ENCODE peak calls at places on chromosomes 5 and 9, in six cellular contexts. One of them, this sample, is unnamed. For H3K27me3, the result is how much of the 10 kb centered on the place peaks cover.

GRCh38 chr5:1252681-1253080 is 27.5 kb downstream of the SLC6A18 start:
- DNase-seq in body of pancreas: no peak
- DNase-seq in HCT116: no peak
- DNase-seq in trophoblast cell: no peak
- DNase-seq in stomach: no peak
- DNase-seq in cardiac muscle cell: no peak
- DNase-seq in this sample: no peak

GRCh38 chr9:131657456-131657855 is 82.4 kb downstream of the RAPGEF1 start:
- DNase-seq in body of pancreas: peak
- DNase-seq in HCT116: no peak
- DNase-seq in trophoblast cell: no peak
- DNase-seq in stomach: no peak
- DNase-seq in cardiac muscle cell: no peak
- DNase-seq in this sample: no peak

GRCh38 chr5:154487541-154487940 is 9.5 kb upstream of the HAND1 start:
- DNase-seq in body of pancreas: no peak
- DNase-seq in HCT116: no peak
- DNase-seq in trophoblast cell: no peak
- DNase-seq in stomach: no peak
- DNase-seq in cardiac muscle cell: no peak
- DNase-seq in this sample: no peak

GRCh38 chr9:131500939-131501541 is 1.7 kb upstream of the POMT1 start:
- DNase-seq in body of pancreas: no peak
- DNase-seq in HCT116: no peak
- DNase-seq in trophoblast cell: peak
- DNase-seq in stomach: no peak
- DNase-seq in cardiac muscle cell: no peak
- DNase-seq in this sample: peak

GRCh38 chr5:81506900-81507588 is 113.1 kb upstream of the ACOT12 start:
- DNase-seq in body of pancreas: peak
- DNase-seq in HCT116: peak
- DNase-seq in trophoblast cell: peak
- DNase-seq in stomach: peak
- DNase-seq in cardiac muscle cell: peak
- DNase-seq in this sample: peak

GRCh38 chr9:24071736-24072135 is 245.7 kb upstream of the ELAVL2 start:
- DNase-seq in body of pancreas: no peak
- DNase-seq in HCT116: no peak
- DNase-seq in trophoblast cell: no peak
- DNase-seq in stomach: no peak
- DNase-seq in cardiac muscle cell: no peak
- DNase-seq in this sample: no peak

GRCh38 chr5:151023047-151023615 is 2.7 kb downstream of the GPX3 start:
- DNase-seq in body of pancreas: peak
- DNase-seq in HCT116: no peak
- DNase-seq in trophoblast cell: no peak
- DNase-seq in stomach: peak
- DNase-seq in cardiac muscle cell: no peak
- DNase-seq in this sample: no peak

GRCh38 chr9:99809586-99810357 is 11.9 kb upstream of the NR4A3 start:
- DNase-seq in body of pancreas: no peak
- DNase-seq in HCT116: no peak
- DNase-seq in trophoblast cell: no peak
- DNase-seq in stomach: no peak
- DNase-seq in cardiac muscle cell: no peak
- DNase-seq in this sample: no peak

GRCh38 chr9:108056083-108056804 is 566.7 kb upstream of the KLF4 start:
- DNase-seq in body of pancreas: no peak
- DNase-seq in HCT116: no peak
- DNase-seq in trophoblast cell: no peak
- DNase-seq in stomach: no peak
- DNase-seq in cardiac muscle cell: no peak
- DNase-seq in this sample: peak

GRCh38 chr5:138438724-138439536 is at the start of gene REEP2:
- DNase-seq in body of pancreas: peak
- DNase-seq in HCT116: no peak
- DNase-seq in trophoblast cell: peak
- DNase-seq in stomach: peak
- DNase-seq in cardiac muscle cell: peak
- DNase-seq in this sample: peak

GRCh38 chr5:95660060-95660459 is 13.5 kb downstream of the RFESD start:
- DNase-seq in body of pancreas: no peak
- DNase-seq in HCT116: no peak
- DNase-seq in trophoblast cell: no peak
- DNase-seq in stomach: no peak
- DNase-seq in cardiac muscle cell: no peak
- DNase-seq in this sample: no peak

GRCh38 chr5:59685806-59686205 is 207.7 kb downstream of the PDE4D start:
- DNase-seq in body of pancreas: no peak
- DNase-seq in HCT116: no peak
- DNase-seq in trophoblast cell: no peak
- DNase-seq in stomach: no peak
- DNase-seq in cardiac muscle cell: no peak
- DNase-seq in this sample: no peak

GRCh38 chr5:123181394-123181801 is 92.4 kb downstream of the PRDM6 start:
- DNase-seq in body of pancreas: no peak
- DNase-seq in HCT116: no peak
- DNase-seq in trophoblast cell: peak
- DNase-seq in stomach: no peak
- DNase-seq in cardiac muscle cell: no peak
- DNase-seq in this sample: peak

GRCh38 chr9:78115073-78115472 is 83.5 kb upstream of the GNAQ start:
- DNase-seq in body of pancreas: no peak
- DNase-seq in HCT116: no peak
- DNase-seq in trophoblast cell: peak
- DNase-seq in stomach: no peak
- DNase-seq in cardiac muscle cell: peak
- DNase-seq in this sample: peak

GRCh38 chr9:114285166-114285867 is 37.6 kb upstream of the ORM1 start:
- DNase-seq in body of pancreas: peak
- DNase-seq in HCT116: no peak
- DNase-seq in trophoblast cell: no peak
- DNase-seq in stomach: no peak
- DNase-seq in cardiac muscle cell: no peak
- DNase-seq in this sample: peak

GRCh38 chr5:172665049-172665541 is 24.0 kb downstream of the NEURL1B start:
- DNase-seq in body of pancreas: no peak
- DNase-seq in HCT116: no peak
- DNase-seq in trophoblast cell: no peak
- DNase-seq in stomach: no peak
- DNase-seq in cardiac muscle cell: no peak
- DNase-seq in this sample: no peak

GRCh38 chr5:68432682-68433081 is 217.1 kb downstream of the PIK3R1 start:
- DNase-seq in body of pancreas: no peak
- DNase-seq in HCT116: peak
- DNase-seq in trophoblast cell: no peak
- DNase-seq in stomach: no peak
- DNase-seq in cardiac muscle cell: no peak
- DNase-seq in this sample: no peak

GRCh38 chr9:131018621-131019020 is 9.6 kb downstream of the LAMC3 start:
- DNase-seq in body of pancreas: no peak
- DNase-seq in HCT116: no peak
- DNase-seq in trophoblast cell: no peak
- DNase-seq in stomach: no peak
- DNase-seq in cardiac muscle cell: no peak
- DNase-seq in this sample: no peak

GRCh38 chr5:114434396-114435219 is 72.7 kb downstream of the KCNN2 start:
- DNase-seq in body of pancreas: no peak
- DNase-seq in HCT116: no peak
- DNase-seq in trophoblast cell: peak
- DNase-seq in stomach: no peak
- DNase-seq in cardiac muscle cell: no peak
- DNase-seq in this sample: no peak

GRCh38 chr9:128945798-128946501 is 1.5 kb downstream of the DOLK start:
- DNase-seq in body of pancreas: no peak
- DNase-seq in HCT116: no peak
- DNase-seq in trophoblast cell: no peak
- DNase-seq in stomach: no peak
- DNase-seq in cardiac muscle cell: no peak
- DNase-seq in this sample: no peak
- H3K27me3 ChIP-seq in body of pancreas: under half
- H3K27me3 ChIP-seq in HCT116: under half
- H3K27me3 ChIP-seq in trophoblast cell: under half
- H3K27me3 ChIP-seq in stomach: under half
- H3K27me3 ChIP-seq in cardiac muscle cell: under half
- H3K27me3 ChIP-seq in this sample: under half

DNA sequence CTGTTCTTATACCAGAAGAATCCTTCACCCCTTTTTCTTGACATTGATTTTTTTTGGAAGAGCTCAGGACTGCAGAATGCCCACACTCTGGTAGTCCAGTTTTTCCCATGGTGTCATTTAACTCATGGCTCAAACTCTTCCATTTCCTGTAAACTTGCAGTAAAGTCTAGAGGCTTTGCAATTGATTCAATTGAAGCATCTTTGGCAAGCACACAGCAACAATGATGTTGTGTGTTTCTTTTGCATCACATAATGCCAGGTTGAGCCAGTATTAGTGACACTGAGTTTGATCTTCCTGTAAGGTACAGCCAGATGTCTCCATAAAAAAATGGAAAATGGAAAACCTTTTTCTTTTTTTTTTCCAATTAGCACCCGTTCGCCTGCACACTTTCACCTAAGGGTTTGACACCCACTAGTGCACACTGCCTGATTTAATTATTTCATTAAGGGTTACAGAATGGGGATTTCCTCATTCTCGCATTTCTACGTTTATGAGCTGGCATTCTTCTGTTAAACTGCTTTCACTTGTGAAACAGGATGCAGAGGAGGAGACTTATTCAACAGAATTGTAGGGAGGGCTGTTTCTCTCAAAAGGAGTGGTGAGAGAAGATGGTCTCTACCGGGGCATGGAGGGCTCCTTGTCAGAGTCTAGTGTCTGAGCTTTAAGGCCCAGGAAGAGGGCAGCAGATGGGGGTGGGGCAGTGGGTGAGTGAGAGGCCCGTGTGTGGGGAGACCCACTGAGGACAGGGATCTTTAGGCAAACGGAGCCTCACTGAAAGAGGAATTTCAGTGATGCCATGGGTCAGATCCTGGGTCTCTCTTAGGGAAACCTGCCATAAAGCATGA is 2.2 kb upstream of the S1PR3 start:
- DNase-seq in body of pancreas: no peak
- DNase-seq in HCT116: no peak
- DNase-seq in trophoblast cell: peak
- DNase-seq in stomach: no peak
- DNase-seq in cardiac muscle cell: no peak
- DNase-seq in this sample: peak
- H3K27ac ChIP-seq in body of pancreas: no peak
- H3K27ac ChIP-seq in HCT116: no peak
- H3K27ac ChIP-seq in trophoblast cell: no peak
- H3K27ac ChIP-seq in stomach: peak
- H3K27ac ChIP-seq in cardiac muscle cell: no peak
- H3K27ac ChIP-seq in this sample: peak

DNA sequence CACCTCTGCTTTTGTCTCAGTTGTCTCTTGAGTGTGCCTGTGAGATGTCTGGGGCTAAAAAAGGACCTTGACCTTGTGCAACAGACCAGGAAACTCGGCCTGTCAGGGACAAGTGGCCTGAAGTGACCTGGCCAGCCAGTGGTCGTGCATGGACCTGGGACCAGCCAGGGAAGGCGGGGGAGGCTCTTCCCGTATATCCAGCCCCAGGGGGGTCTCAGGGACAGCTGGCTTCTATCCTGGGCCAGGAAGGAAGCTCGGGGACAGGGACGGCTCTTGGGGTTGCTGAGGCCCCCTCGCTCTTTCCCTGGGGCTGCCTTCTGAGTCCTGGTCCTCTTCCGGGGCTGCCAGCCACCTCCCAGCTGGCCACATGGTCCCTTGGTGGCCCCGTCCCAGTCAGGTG is 3.2 kb upstream of the ADAMTSL2 start:
- DNase-seq in body of pancreas: no peak
- DNase-seq in HCT116: no peak
- DNase-seq in trophoblast cell: no peak
- DNase-seq in stomach: no peak
- DNase-seq in cardiac muscle cell: peak
- DNase-seq in this sample: no peak
- H3K27me3 ChIP-seq in body of pancreas: under half
- H3K27me3 ChIP-seq in HCT116: under half
- H3K27me3 ChIP-seq in trophoblast cell: under half
- H3K27me3 ChIP-seq in stomach: under half
- H3K27me3 ChIP-seq in cardiac muscle cell: under half
- H3K27me3 ChIP-seq in this sample: under half

GRCh38 chr5:79509244-79509880 is 4.6 kb downstream of the HOMER1 start:
- DNase-seq in body of pancreas: no peak
- DNase-seq in HCT116: no peak
- DNase-seq in trophoblast cell: no peak
- DNase-seq in stomach: no peak
- DNase-seq in cardiac muscle cell: no peak
- DNase-seq in this sample: no peak

GRCh38 chr5:79508354-79508753 is 5.6 kb downstream of the HOMER1 start:
- DNase-seq in body of pancreas: no peak
- DNase-seq in HCT116: no peak
- DNase-seq in trophoblast cell: peak
- DNase-seq in stomach: no peak
- DNase-seq in cardiac muscle cell: no peak
- DNase-seq in this sample: no peak

GRCh38 chr5:79505138-79505537 is 8.8 kb downstream of the HOMER1 start:
- DNase-seq in body of pancreas: no peak
- DNase-seq in HCT116: no peak
- DNase-seq in trophoblast cell: no peak
- DNase-seq in stomach: no peak
- DNase-seq in cardiac muscle cell: no peak
- DNase-seq in this sample: no peak

GRCh38 chr5:79508794-79509193 is 5.1 kb downstream of the HOMER1 start:
- DNase-seq in body of pancreas: no peak
- DNase-seq in HCT116: no peak
- DNase-seq in trophoblast cell: peak
- DNase-seq in stomach: no peak
- DNase-seq in cardiac muscle cell: no peak
- DNase-seq in this sample: no peak

DNA sequence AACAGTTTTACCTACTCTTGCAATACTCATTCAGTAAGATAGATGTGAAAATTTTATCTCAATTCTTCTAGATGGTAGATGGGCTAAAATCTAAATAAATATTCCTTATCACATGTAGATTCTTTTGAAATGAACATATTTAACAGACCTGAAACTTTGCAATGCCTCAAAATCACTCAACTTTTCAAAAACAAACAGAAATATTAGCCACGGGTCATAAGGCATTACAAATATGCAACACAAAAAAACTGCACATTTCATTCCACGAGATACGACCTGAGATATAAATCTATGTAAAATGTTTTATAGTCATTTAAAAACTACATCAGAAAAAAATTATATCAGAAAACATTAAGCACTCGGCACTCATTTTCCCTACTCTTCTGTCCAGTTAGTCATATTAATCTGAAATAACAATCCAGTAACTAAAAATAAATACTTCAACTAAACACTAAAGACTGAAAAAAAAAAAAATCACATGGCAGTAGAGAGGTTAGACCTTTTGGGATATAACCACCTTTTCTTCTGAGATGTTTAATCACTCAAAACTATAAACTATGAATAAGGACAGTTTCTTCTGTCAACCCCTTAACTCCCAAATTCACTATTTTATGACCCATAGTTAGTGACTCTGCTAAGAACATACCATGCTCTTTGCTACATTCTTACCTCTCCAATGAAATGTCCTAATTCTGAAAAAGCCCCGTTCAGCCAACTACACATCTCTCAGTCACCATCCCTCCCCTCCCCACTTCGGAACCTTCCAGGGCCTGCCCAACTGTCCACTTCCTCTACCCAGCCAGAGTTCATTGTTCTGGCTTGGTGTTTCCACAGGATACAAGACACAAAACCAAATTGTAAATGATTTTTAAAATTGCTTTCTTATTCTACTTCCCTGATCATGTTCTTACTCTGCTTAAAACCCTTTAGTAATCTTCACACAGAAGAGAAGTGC is 6.4 kb downstream of the HOMER1 start:
- DNase-seq in body of pancreas: no peak
- DNase-seq in HCT116: no peak
- DNase-seq in trophoblast cell: peak
- DNase-seq in stomach: no peak
- DNase-seq in cardiac muscle cell: no peak
- DNase-seq in this sample: no peak
- H3K27ac ChIP-seq in body of pancreas: no peak
- H3K27ac ChIP-seq in HCT116: no peak
- H3K27ac ChIP-seq in trophoblast cell: no peak
- H3K27ac ChIP-seq in stomach: no peak
- H3K27ac ChIP-seq in cardiac muscle cell: no peak
- H3K27ac ChIP-seq in this sample: peak

This sample was measured in A673.